ENCODE peak calls at places on chromosomes 1 and 21, in four cellular contexts. J is Peyer's patch, T is esophagus squamous epithelium, G is lower lobe of right lung. C is an unnamed sample.

GRCh38 chr21:37565530-37566223 is 199.1 kb downstream of the DYRK1A start:
- DNase-seq in J (no peak), T (no peak), G (no peak), C (no peak)

GRCh38 chr1:162972768-162973167 is 96.4 kb upstream of the RGS4 start:
- DNase-seq in J (no peak), T (no peak), G (no peak), C (no peak)

GRCh38 chr1:31815752-31816484 is at the start of gene SPOCD1:
- DNase-seq in J (peak; percentile 67), T (peak; percentile 23), G (peak; percentile 93), C (peak; percentile 87)

GRCh38 chr1:110119843-110120242 is 7.6 kb downstream of the UBL4B start:
- DNase-seq in J (no peak), T (no peak), G (no peak), C (no peak)

GRCh38 chr1:185798505-185798904 is 64.3 kb downstream of the HMCN1 start:
- DNase-seq in J (no peak), T (no peak), G (no peak), C (no peak)

GRCh38 chr1:111832521-111833155 is 76.9 kb downstream of the DDX20 start:
- DNase-seq in J (no peak), T (no peak), G (no peak), C (no peak)

GRCh38 chr1:27862671-27863551 is 9.4 kb upstream of the THEMIS2 start:
- DNase-seq in J (peak; percentile 72), T (no peak), G (peak; percentile 77), C (no peak)

GRCh38 chr1:245240648-245241165 is 85.9 kb downstream of the KIF26B start:
- DNase-seq in J (no peak), T (no peak), G (no peak), C (no peak)

GRCh38 chr21:31498985-31499384 is 154.9 kb upstream of the TIAM1 start:
- DNase-seq in J (no peak), T (no peak), G (no peak), C (no peak)

GRCh38 chr1:243483084-243483845 is 227.4 kb downstream of the SDCCAG8 start:
- DNase-seq in J (no peak), T (no peak), G (no peak), C (peak; percentile 14)

GRCh38 chr1:44053394-44053793 is 22.1 kb upstream of the SLC6A9 start:
- DNase-seq in J (no peak), T (no peak), G (no peak), C (no peak)

GRCh38 chr1:230306158-230306557 is 120.0 kb downstream of the PGBD5 start:
- DNase-seq in J (peak; percentile 31), T (no peak), G (no peak), C (no peak)

GRCh38 chr1:240465531-240465940 is 146.4 kb downstream of the GREM2 start:
- DNase-seq in J (no peak), T (no peak), G (no peak), C (no peak)

GRCh38 chr21:42012763-42013329 is 2.7 kb upstream of the ZBTB21 start:
- DNase-seq in J (no peak), T (no peak), G (no peak), C (no peak)

GRCh38 chr1:34806396-34806795 is 13.6 kb downstream of the GJA4 start:
- DNase-seq in J (no peak), T (no peak), G (no peak), C (no peak)

GRCh38 chr1:5650283-5651026 is 341.8 kb downstream of the NPHP4 start:
- DNase-seq in J (no peak), T (no peak), G (no peak), C (no peak)

GRCh38 chr1:155124503-155125463 is 2.9 kb upstream of the EFNA1 start:
- DNase-seq in J (no peak), T (no peak), G (peak; percentile 53), C (no peak)

GRCh38 chr1:214420341-214420740 is 131.1 kb downstream of the PTPN14 start:
- DNase-seq in J (no peak), T (no peak), G (no peak), C (no peak)

GRCh38 chr1:23081376-23081775 is 62.1 kb downstream of the KDM1A start:
- DNase-seq in J (no peak), T (no peak), G (no peak), C (no peak)

GRCh38 chr21:41766883-41767605 is at the start of gene RIPK4:
- DNase-seq in J (no peak), T (no peak), G (peak; percentile 82), C (peak; percentile 68)

GRCh38 chr1:215282557-215282956 is 200.0 kb downstream of the KCNK2 start:
- DNase-seq in J (no peak), T (no peak), G (no peak), C (no peak)

GRCh38 chr21:41009398-41010177 is 158.4 kb upstream of the BACE2 start:
- DNase-seq in J (no peak), T (no peak), G (no peak), C (no peak)

GRCh38 chr1:236395780-236396664 is 1.9 kb downstream of the EDARADD start:
- DNase-seq in J (no peak), T (no peak), G (no peak), C (no peak)

GRCh38 chr1:32246888-32247273 is at the start of gene FAM167B:
- DNase-seq in J (no peak), T (no peak), G (no peak), C (no peak)

GRCh38 chr21:25790122-25790951 is 55.6 kb downstream of the GABPA start:
- DNase-seq in J (no peak), T (no peak), G (no peak), C (no peak)

GRCh38 chr1:117657031-117657430 is 51.2 kb downstream of the TENT5C start:
- DNase-seq in J (no peak), T (no peak), G (no peak), C (peak; percentile 59)

GRCh38 chr21:36783612-36784383 is 84.9 kb downstream of the SIM2 start:
- DNase-seq in J (no peak), T (no peak), G (no peak), C (no peak)

GRCh38 chr1:236476019-236476418 is 47.8 kb upstream of the LGALS8 start:
- DNase-seq in J (no peak), T (no peak), G (no peak), C (no peak)

GRCh38 chr1:118984990-118985608 is 3.0 kb downstream of the TBX15 start:
- DNase-seq in J (no peak), T (no peak), G (no peak), C (no peak)

GRCh38 chr1:230713547-230713914 is 391 bp downstream of the AGT start:
- DNase-seq in J (no peak), T (no peak), G (no peak), C (no peak)

GRCh38 chr1:96234299-96234698 is 487.3 kb upstream of the PTBP2 start:
- DNase-seq in J (no peak), T (no peak), G (peak; percentile 61), C (no peak)

GRCh38 chr1:23624440-23624839 is 65.1 kb upstream of the ID3 start:
- DNase-seq in J (no peak), T (no peak), G (no peak), C (no peak)

GRCh38 chr21:45461369-45461750 is 56.4 kb downstream of the COL18A1 start:
- DNase-seq in J (no peak), T (no peak), G (no peak), C (no peak)

GRCh38 chr1:62386351-62387121 is 50.3 kb upstream of the USP1 start:
- DNase-seq in J (no peak), T (no peak), G (no peak), C (no peak)

GRCh38 chr1:204409111-204409510 is 2.5 kb downstream of the PPP1R15B start:
- DNase-seq in J (no peak), T (no peak), G (no peak), C (no peak)

GRCh38 chr1:224703702-224704408 is 87.7 kb downstream of the CNIH3 start:
- DNase-seq in J (no peak), T (no peak), G (no peak), C (no peak)

GRCh38 chr1:183881387-183882084 is 76.6 kb downstream of the RGL1 start:
- DNase-seq in J (no peak), T (no peak), G (peak; percentile 69), C (no peak)

GRCh38 chr21:38796426-38796825 is 9.3 kb upstream of the ETS2 start:
- DNase-seq in J (no peak), T (no peak), G (no peak), C (no peak)
- TF ChIP-seq CTCF in J (no peak), T (no peak), G (no peak), C (no peak)

GRCh38 chr1:161088587-161089110 is 709 bp downstream of the NECTIN4 start:
- DNase-seq in J (no peak), T (no peak), G (no peak), C (no peak)

GRCh38 chr1:161090617-161091016 is 1.3 kb upstream of the NECTIN4 start:
- DNase-seq in J (no peak), T (no peak), G (no peak), C (no peak)

GRCh38 chr1:161089938-161090337 is 580 bp upstream of the NECTIN4 start:
- DNase-seq in J (no peak), T (no peak), G (no peak), C (no peak)

GRCh38 chr1:161091093-161091492 is 1.7 kb upstream of the NECTIN4 start:
- DNase-seq in J (no peak), T (no peak), G (no peak), C (no peak)

GRCh38 chr1:161089251-161089924 is at the start of gene NECTIN4:
- DNase-seq in J (no peak), T (no peak), G (peak; percentile 79), C (no peak)
- H3K4me3 ChIP-seq in J (peak within 1 kb of the TSS; percentile 18), T (peak within 1 kb of the TSS; percentile 50), G (peak within 1 kb of the TSS; percentile 49), C (no peak within 1 kb of the TSS)

GRCh38 chr1:66550243-66550642 is 16.3 kb downstream of the SGIP1 start:
- DNase-seq in J (no peak), T (no peak), G (no peak), C (no peak)
- H3K4me1 ChIP-seq in J (no peaks in the 10 kb centered on the region), T (no peaks in the 10 kb centered on the region), G (no peaks in the 10 kb centered on the region), C (no peaks in the 10 kb centered on the region)

GRCh38 chr1:11318982-11319381 is 46.0 kb downstream of the UBIAD1 start:
- DNase-seq in J (no peak), T (no peak), G (no peak), C (no peak)
- TF ChIP-seq CTCF in J (no peak), T (no peak), G (no peak), C (no peak)

GRCh38 chr21:39074508-39074907 is 108.7 kb downstream of the PSMG1 start:
- DNase-seq in J (no peak), T (no peak), G (no peak), C (no peak)

GRCh38 chr21:39078322-39079065 is 104.8 kb downstream of the PSMG1 start:
- DNase-seq in J (no peak), T (no peak), G (no peak), C (no peak)

GRCh38 chr21:39079617-39080016 is 103.6 kb downstream of the PSMG1 start:
- DNase-seq in J (peak; percentile 26), T (peak; percentile 20), G (peak; percentile 96), C (no peak)

GRCh38 chr21:39080366-39080765 is 102.9 kb downstream of the PSMG1 start:
- DNase-seq in J (no peak), T (no peak), G (no peak), C (no peak)

DNA sequence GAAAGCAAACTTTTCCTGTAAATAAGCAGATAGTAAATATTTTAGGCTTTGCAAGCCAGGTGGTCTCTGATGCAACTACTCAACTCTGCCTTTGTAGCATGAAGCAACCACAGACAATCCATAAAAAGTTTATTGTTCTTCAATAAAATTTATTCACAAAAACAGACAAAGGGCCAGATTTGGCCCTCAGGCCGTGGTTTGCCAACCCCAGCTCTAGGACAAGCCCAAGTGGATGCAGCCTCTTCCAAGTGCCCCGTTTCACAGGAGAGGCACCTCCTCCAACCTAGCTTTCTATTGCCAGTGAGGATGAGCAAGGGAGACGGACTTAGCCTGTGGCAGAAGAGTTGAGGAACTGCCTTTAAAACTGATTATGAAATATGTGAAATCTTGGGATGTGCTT is 105.4 kb downstream of the PSMG1 start:
- DNase-seq in J (no peak), T (no peak), G (no peak), C (no peak)
- H3K4me3 ChIP-seq in J (no peak overlapping the region), T (no peak overlapping the region), G (no peak overlapping the region), C (no peak overlapping the region)

C was measured in CD8-positive, alpha-beta T cell.